ENCODE peak calls at places on chromosomes 11 and 22, in seven cellular contexts. G is activated CD4-positive, CD25-positive, alpha-beta regulatory T cell treated with anti-CD3 and anti-CD28 coated beads, Interleukin-2, amount 50 U/mL, for 72 hours; M is activated T-cell treated with anti-CD3 and anti-CD28 coated beads, Interleukin-2, amount 50 U/mL, for 48 hours; O is upper lobe of left lung; N is mammary epithelial cell; J is fibroblast of pulmonary artery; P is left kidney. I is an unnamed sample.
A peak's percentile ranks its signal among the peaks of the same experiment; 100 is the strongest.

GRCh38 chr22:32801436-32802290 is at the start of gene TIMP3:
- DNase-seq in G (no peak), M (no peak), O (peak; percentile 96), N (peak; percentile 66), J (peak; percentile 61), P (peak; percentile 91), I (peak; percentile 22)

GRCh38 chr11:10005955-10006525 is 288.0 kb downstream of the SBF2 start:
- DNase-seq in G (no peak), M (no peak), O (no peak), N (no peak), J (no peak), P (no peak), I (no peak)

GRCh38 chr11:13229136-13229535 is 48.5 kb upstream of the BMAL1 start:
- DNase-seq in G (no peak), M (no peak), O (no peak), N (no peak), J (no peak), P (peak; percentile 87), I (no peak)

GRCh38 chr11:5618807-5619206 is 6.0 kb upstream of the TRIM34 start:
- DNase-seq in G (no peak), M (no peak), O (no peak), N (peak; percentile 67), J (peak; percentile 68), P (no peak), I (no peak)

GRCh38 chr11:78763664-78764063 is 189.0 kb upstream of the NARS2 start:
- DNase-seq in G (no peak), M (no peak), O (no peak), N (no peak), J (no peak), P (no peak), I (no peak)

GRCh38 chr11:1864831-1865665 is 12.2 kb downstream of the LSP1 start:
- DNase-seq in G (no peak), M (no peak), O (peak; percentile 69), N (no peak), J (no peak), P (peak; percentile 59), I (no peak)

GRCh38 chr11:103552086-103552485 is 442.9 kb downstream of the DYNC2H1 start:
- DNase-seq in G (no peak), M (no peak), O (no peak), N (no peak), J (peak; percentile 40), P (no peak), I (no peak)

GRCh38 chr22:21936151-21936778 is 16.4 kb downstream of the PPM1F start:
- DNase-seq in G (no peak), M (no peak), O (no peak), N (no peak), J (no peak), P (no peak), I (no peak)

GRCh38 chr11:123195182-123196059 is at the start of gene CLMP:
- DNase-seq in G (no peak), M (peak; percentile 32), O (peak; percentile 81), N (peak; percentile 58), J (peak; percentile 70), P (peak; percentile 90), I (peak; percentile 37)

I was measured in stimulated activated naive CD8-positive, alpha-beta T cell treated with anti-CD3 and anti-CD28 coated beads, Interleukin-15, Interleukin-2, amounts not matched to agents 100 U/mL and 50 U/mL, for 24 hours.